ENCODE peak calls at places on chromosome 10, in five cellular contexts. H is tibial nerve, R is hippocampal formation, N is caudate nucleus, O is lung microvascular endothelial cell. S is an unnamed sample.

GRCh38 chr10:16777473-16778370 is 39.5 kb downstream of the RSU1 start:
- DNase-seq in H (no peak), R (peak), N (no peak), O (peak), S (no peak)

GRCh38 chr10:97843296-97843671 is 6.4 kb upstream of the GOLGA7B start:
- DNase-seq in H (no peak), R (no peak), N (no peak), O (no peak), S (no peak)

GRCh38 chr10:44512345-44513095 is 127.6 kb upstream of the CXCL12 start:
- DNase-seq in H (no peak), R (no peak), N (no peak), O (no peak), S (no peak)

GRCh38 chr10:34854147-34854601 is 39.1 kb upstream of the PARD3 start:
- DNase-seq in H (no peak), R (peak), N (no peak), O (peak), S (no peak)

GRCh38 chr10:112360308-112361270 is 13.3 kb upstream of the ACSL5 start:
- DNase-seq in H (peak), R (no peak), N (no peak), O (no peak), S (no peak)

GRCh38 chr10:34489436-34489835 is 325.7 kb downstream of the PARD3 start:
- DNase-seq in H (no peak), R (no peak), N (no peak), O (no peak), S (no peak)

GRCh38 chr10:99551158-99551557 is 18.4 kb downstream of the NKX2-3 start:
- DNase-seq in H (no peak), R (no peak), N (no peak), O (no peak), S (no peak)

GRCh38 chr10:132142396-132143161 is 44.2 kb upstream of the DPYSL4 start:
- DNase-seq in H (no peak), R (peak), N (no peak), O (peak), S (peak)

GRCh38 chr10:44628921-44629320 is 244.0 kb upstream of the CXCL12 start:
- DNase-seq in H (no peak), R (no peak), N (no peak), O (no peak), S (no peak)

GRCh38 chr10:86770412-86770960 is 14.1 kb downstream of the BMPR1A start:
- DNase-seq in H (no peak), R (no peak), N (no peak), O (no peak), S (no peak)

GRCh38 chr10:53107711-53108110 is 335.1 kb upstream of the MBL2 start:
- DNase-seq in H (no peak), R (no peak), N (no peak), O (no peak), S (no peak)

GRCh38 chr10:16440396-16441105 is 3.7 kb downstream of the PTER start:
- DNase-seq in H (no peak), R (no peak), N (no peak), O (no peak), S (no peak)

GRCh38 chr10:19518109-19518508 is 298.1 kb upstream of the PLXDC2 start:
- DNase-seq in H (no peak), R (no peak), N (no peak), O (no peak), S (no peak)

GRCh38 chr10:103244663-103245271 is 920 bp upstream of the RPEL1 start:
- DNase-seq in H (peak), R (peak), N (peak), O (peak), S (peak)

GRCh38 chr10:118501637-118502440 is 93.6 kb downstream of the PRLHR start:
- DNase-seq in H (no peak), R (no peak), N (no peak), O (no peak), S (no peak)

GRCh38 chr10:72331575-72332422 is 22.9 kb downstream of the DNAJB12 start:
- DNase-seq in H (peak), R (peak), N (peak), O (peak), S (peak)

GRCh38 chr10:22365233-22365632 is 19.9 kb downstream of the SPAG6 start:
- DNase-seq in H (no peak), R (peak), N (no peak), O (no peak), S (no peak)

GRCh38 chr10:104209575-104210198 is 22.5 kb downstream of the CFAP43 start:
- DNase-seq in H (no peak), R (peak), N (peak), O (peak), S (peak)